ENCODE peak calls at places on chromosomes 12 and 14, in six cellular contexts. P is uterus, G is colonic mucosa, S is left ventricle myocardium inferior, L is adrenal gland, X is cardiac muscle cell. D is an unnamed sample.
A peak's percentile ranks its signal among the peaks of the same experiment; 100 is the strongest.

GRCh38 chr12:88299567-88300101 is 157.5 kb downstream of the TMTC3 start:
- DNase-seq in P (no peak), G (no peak), S (no peak), L (no peak), X (peak; percentile 93), D (no peak)

GRCh38 chr14:81176224-81176623 is 44.5 kb downstream of the GTF2A1 start:
- DNase-seq in P (no peak), G (no peak), S (peak; percentile 33), L (peak; percentile 67), X (no peak), D (peak; percentile 51)

GRCh38 chr14:69877492-69877891 is 1.7 kb upstream of the SMOC1 start:
- DNase-seq in P (no peak), G (no peak), S (no peak), L (no peak), X (peak; percentile 52), D (no peak)

GRCh38 chr12:7493006-7493405 is 10.6 kb downstream of the CD163 start:
- DNase-seq in P (no peak), G (no peak), S (no peak), L (no peak), X (no peak), D (no peak)

GRCh38 chr12:45130881-45131281 is 80.0 kb upstream of the DBX2 start:
- DNase-seq in P (peak; percentile 34), G (peak; percentile 41), S (no peak), L (peak; percentile 33), X (peak; percentile 79), D (peak; percentile 34)

GRCh38 chr14:76894308-76894707 is 68.1 kb downstream of the LRRC74A start:
- DNase-seq in P (no peak), G (no peak), S (no peak), L (no peak), X (no peak), D (no peak)

GRCh38 chr12:15788266-15789214 is 648 bp downstream of the EPS8 start:
- DNase-seq in P (peak; percentile 37), G (peak; percentile 68), S (peak; percentile 28), L (peak; percentile 45), X (peak; percentile 68), D (peak; percentile 60)

GRCh38 chr12:9086087-9086486 is 29.6 kb downstream of the A2M start:
- DNase-seq in P (no peak), G (no peak), S (no peak), L (no peak), X (no peak), D (no peak)

GRCh38 chr12:110600254-110600653 is 13.7 kb upstream of the TCTN1 start:
- DNase-seq in P (no peak), G (no peak), S (no peak), L (no peak), X (peak; percentile 81), D (no peak)

GRCh38 chr12:132261328-132262138 is 67.9 kb downstream of the GALNT9 start:
- DNase-seq in P (no peak), G (no peak), S (no peak), L (no peak), X (no peak), D (no peak)

GRCh38 chr12:4270016-4270669 is 3.4 kb upstream of the CCND2 start:
- DNase-seq in P (no peak), G (peak; percentile 82), S (no peak), L (no peak), X (no peak), D (peak; percentile 82)

GRCh38 chr14:51574009-51574408 is 77.7 kb upstream of the FRMD6 start:
- DNase-seq in P (no peak), G (no peak), S (no peak), L (no peak), X (no peak), D (no peak)

GRCh38 chr12:95700316-95700785 is 90.2 kb downstream of the NTN4 start:
- DNase-seq in P (no peak), G (no peak), S (no peak), L (no peak), X (peak; percentile 74), D (no peak)

GRCh38 chr12:50642035-50642451 is 121.9 kb upstream of the ATF1 start:
- DNase-seq in P (no peak), G (no peak), S (no peak), L (no peak), X (peak; percentile 56), D (no peak)

GRCh38 chr12:32084753-32085152 is 21.9 kb upstream of the BICD1 start:
- DNase-seq in P (no peak), G (no peak), S (no peak), L (no peak), X (no peak), D (no peak)

GRCh38 chr14:67766035-67766680 is 50.2 kb downstream of the ZFYVE26 start:
- DNase-seq in P (no peak), G (no peak), S (no peak), L (peak; percentile 19), X (no peak), D (no peak)

GRCh38 chr14:56333361-56334279 is 215.4 kb downstream of the PELI2 start:
- DNase-seq in P (no peak), G (no peak), S (no peak), L (peak; percentile 34), X (peak; percentile 78), D (no peak)

GRCh38 chr12:119781804-119782203 is 95.3 kb downstream of the CIT start:
- DNase-seq in P (no peak), G (no peak), S (no peak), L (no peak), X (no peak), D (no peak)

GRCh38 chr12:6269986-6270385 is 40.5 kb upstream of the PLEKHG6 start:
- DNase-seq in P (no peak), G (no peak), S (no peak), L (no peak), X (no peak), D (no peak)

GRCh38 chr12:91222746-91223145 is 40.1 kb upstream of the DCN start:
- DNase-seq in P (no peak), G (no peak), S (no peak), L (no peak), X (peak; percentile 65), D (no peak)

GRCh38 chr14:35301334-35302210 is 9.4 kb downstream of the PSMA6 start:
- DNase-seq in P (no peak), G (no peak), S (no peak), L (no peak), X (no peak), D (no peak)

GRCh38 chr14:39912192-39913100 is 480.2 kb upstream of the FBXO33 start:
- DNase-seq in P (no peak), G (no peak), S (no peak), L (no peak), X (no peak), D (no peak)

GRCh38 chr14:92421756-92422155 is 91.8 kb upstream of the RIN3 start:
- DNase-seq in P (no peak), G (no peak), S (no peak), L (no peak), X (peak; percentile 82), D (no peak)

GRCh38 chr12:41205070-41205715 is 17.1 kb downstream of the PDZRN4 start:
- DNase-seq in P (no peak), G (no peak), S (no peak), L (no peak), X (peak; percentile 2), D (no peak)

GRCh38 chr12:34398366-34398705 is 376.0 kb downstream of the ALG10 start:
- DNase-seq in P (peak; percentile 4), G (peak; percentile 12), S (no peak), L (peak; percentile 2), X (no peak), D (no peak)

GRCh38 chr14:30443368-30444007 is 115.5 kb upstream of the G2E3 start:
- DNase-seq in P (no peak), G (no peak), S (no peak), L (no peak), X (peak; percentile 53), D (no peak)

GRCh38 chr12:104010800-104011199 is 39.2 kb downstream of the GLT8D2 start:
- DNase-seq in P (no peak), G (no peak), S (no peak), L (no peak), X (no peak), D (no peak)
- TF ChIP-seq CTCF in P (no peak), G (no peak), S (no peak), L (no peak), X (no peak), D (no peak)

GRCh38 chr14:106848330-106849121 is 1322.1 kb downstream of the TMEM121 start:
- DNase-seq in P (peak; percentile 27), G (peak; percentile 57), S (no peak), L (peak; percentile 54), X (no peak), D (no peak)
- H3K4me3 ChIP-seq in P (no peak overlapping the region), G (no peak overlapping the region), S (no peak overlapping the region), L (no peak overlapping the region), X (no peak overlapping the region), D (no peak overlapping the region)

GRCh38 chr12:12723681-12724420 is 6.7 kb downstream of the CDKN1B start:
- DNase-seq in P (peak; percentile 53), G (peak; percentile 52), S (peak; percentile 42), L (peak; percentile 50), X (peak; percentile 47), D (peak; percentile 59)

GRCh38 chr12:12726543-12727093 is 9.4 kb downstream of the CDKN1B start:
- DNase-seq in P (no peak), G (no peak), S (no peak), L (no peak), X (peak; percentile 56), D (no peak)

GRCh38 chr12:12724421-12725085 is 7.4 kb downstream of the CDKN1B start:
- DNase-seq in P (no peak), G (no peak), S (no peak), L (no peak), X (peak; percentile 18), D (no peak)

GRCh38 chr12:12725086-12725955 is 8.2 kb downstream of the CDKN1B start:
- DNase-seq in P (peak; percentile 91), G (peak; percentile 96), S (peak; percentile 94), L (peak; percentile 97), X (peak; percentile 100), D (peak; percentile 96)

GRCh38 chr12:12725956-12726542 is 8.9 kb downstream of the CDKN1B start:
- DNase-seq in P (no peak), G (no peak), S (no peak), L (no peak), X (no peak), D (no peak)
- H3K4me1 ChIP-seq in P (peaks cover 8% of the 10 kb centered on the region), G (peaks cover 6% of the 10 kb centered on the region), S (peaks cover 48% of the 10 kb centered on the region), L (peaks cover 7% of the 10 kb centered on the region), X (peaks cover 9% of the 10 kb centered on the region), D (peaks cover 20% of the 10 kb centered on the region)

DNA sequence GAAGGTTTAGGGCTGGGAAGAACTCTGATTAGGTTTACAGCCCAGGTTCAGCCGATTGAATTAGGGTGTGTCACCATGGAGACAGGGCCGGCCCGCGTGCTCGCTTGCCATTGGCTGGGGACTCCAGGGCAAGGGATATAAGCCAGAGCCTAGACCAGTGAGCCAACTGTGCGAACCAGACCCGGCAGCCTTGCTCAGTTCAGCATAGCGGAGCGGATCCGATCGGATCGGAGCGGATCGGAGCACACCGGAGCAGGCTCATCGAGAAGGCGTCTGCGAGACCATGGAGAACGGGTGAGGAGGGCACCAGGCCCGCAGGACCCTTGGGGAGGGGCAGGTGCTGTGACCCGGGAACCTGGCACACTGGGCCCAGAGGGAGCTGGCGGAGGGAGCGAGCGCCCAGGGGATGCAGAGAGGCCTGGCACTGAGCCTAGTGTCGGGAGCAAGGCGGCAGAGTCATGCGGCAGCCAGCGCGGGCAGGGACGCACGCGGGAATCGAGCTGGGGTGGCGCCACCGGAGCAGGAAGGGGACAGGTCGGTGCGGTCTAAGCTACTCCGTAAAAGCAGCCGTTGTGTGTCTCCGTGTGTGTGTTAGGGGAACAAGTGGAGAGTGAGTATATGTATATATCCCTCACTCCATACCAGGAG is at the start of gene PNP:
- DNase-seq in P (peak; percentile 78), G (peak; percentile 98), S (peak; percentile 84), L (peak; percentile 93), X (peak; percentile 92), D (peak; percentile 95)
- TF ChIP-seq CTCF in P (no peak), G (no peak), S (no peak), L (no peak), X (no peak), D (no peak)

GRCh38 chr12:106888348-106888970 is 67.2 kb upstream of the TMEM263 start:
- DNase-seq in P (no peak), G (no peak), S (no peak), L (no peak), X (no peak), D (no peak)
- H3K4me3 ChIP-seq in P (no peak overlapping the region), G (no peak overlapping the region), S (no peak overlapping the region), L (no peak overlapping the region), X (no peak overlapping the region), D (no peak overlapping the region)

D was measured in mucosa of descending colon.